ENCODE peak calls at places on chromosomes 13 and 19, in ten cellular contexts. N, T, Y, E, P, O, G, J, Q and X are unnamed samples.

GRCh38 chr19:4506449-4507149 is 11.7 kb downstream of the PLIN4 start:
- DNase-seq in G (peak; percentile 69), E (no peak), Y (no peak), J (no peak), N (no peak), P (no peak), T (no peak), Q (no peak), O (no peak), X (no peak)

GRCh38 chr19:53977991-53978731 is 13.3 kb upstream of the CACNG6 start:
- DNase-seq in T (no peak), Y (no peak), E (peak; percentile 93), O (no peak), N (peak; percentile 81), G (peak; percentile 94), Q (peak; percentile 40), P (no peak), J (peak; percentile 100), X (no peak)

GRCh38 chr13:34322416-34323074 is 504.6 kb downstream of the RFC3 start:
- DNase-seq in P (no peak), O (no peak), J (no peak), Q (no peak), G (no peak), N (no peak), E (no peak), T (no peak), Y (no peak), X (no peak)

GRCh38 chr19:33472696-33473624 is 48.6 kb downstream of the PEPD start:
- DNase-seq in Y (no peak), G (peak; percentile 36), E (no peak), N (no peak), T (no peak), J (no peak), P (no peak), Q (no peak), O (peak; percentile 20), X (no peak)

GRCh38 chr19:55165952-55166529 is 372 bp downstream of the DNAAF3 start:
- DNase-seq in Q (peak; percentile 86), T (peak; percentile 74), G (peak; percentile 66), O (peak; percentile 79), N (peak; percentile 86), J (peak; percentile 98), P (no peak), Y (peak; percentile 72), E (peak; percentile 80), X (peak; percentile 32)

GRCh38 chr19:7830272-7830771 is 304 bp downstream of the EVI5L start:
- DNase-seq in G (no peak), E (no peak), T (no peak), N (no peak), O (no peak), P (no peak), J (no peak), Y (no peak), Q (no peak), X (no peak)

GRCh38 chr13:26509491-26509890 is 48.0 kb upstream of the WASF3 start:
- DNase-seq in E (no peak), Y (no peak), G (no peak), Q (no peak), N (no peak), J (no peak), T (peak; percentile 50), O (no peak), P (no peak), X (no peak)

GRCh38 chr19:3817761-3818160 is 31.6 kb upstream of the MATK start:
- DNase-seq in E (no peak), T (no peak), Q (no peak), P (no peak), Y (no peak), G (no peak), O (no peak), N (no peak), J (no peak), X (no peak)

GRCh38 chr19:47587295-47587694 is 14.3 kb upstream of the ZNF541 start:
- DNase-seq in P (no peak), G (no peak), J (no peak), T (no peak), Q (no peak), N (no peak), O (no peak), Y (no peak), E (no peak), X (no peak)

GRCh38 chr19:33273881-33274662 is 28.3 kb downstream of the CEBPA start:
- DNase-seq in O (peak; percentile 65), E (no peak), N (no peak), G (peak; percentile 2), T (no peak), J (no peak), P (no peak), Y (peak; percentile 73), Q (peak; percentile 24), X (no peak)

GRCh38 chr13:62643799-62644484 is 1228.3 kb upstream of the PCDH20 start:
- DNase-seq in P (no peak), Y (no peak), J (peak; percentile 18), G (no peak), E (no peak), N (no peak), Q (no peak), O (no peak), T (no peak), X (no peak)

GRCh38 chr19:33394723-33395560 is 21.4 kb downstream of the CEBPG start:
- DNase-seq in E (peak; percentile 38), G (peak; percentile 19), P (peak; percentile 67), Q (no peak), J (no peak), Y (no peak), T (peak; percentile 62), O (peak; percentile 74), N (peak; percentile 69), X (no peak)

GRCh38 chr19:7545295-7545694 is 9.8 kb downstream of the PNPLA6 start:
- DNase-seq in Q (no peak), G (no peak), T (no peak), P (no peak), O (no peak), E (no peak), J (no peak), N (no peak), Y (no peak), X (no peak)

GRCh38 chr13:64551755-64552154 is 2678.4 kb downstream of the PCDH9 start:
- DNase-seq in E (no peak), Y (no peak), G (no peak), T (no peak), P (no peak), O (no peak), Q (no peak), J (no peak), N (no peak), X (no peak)

DNA sequence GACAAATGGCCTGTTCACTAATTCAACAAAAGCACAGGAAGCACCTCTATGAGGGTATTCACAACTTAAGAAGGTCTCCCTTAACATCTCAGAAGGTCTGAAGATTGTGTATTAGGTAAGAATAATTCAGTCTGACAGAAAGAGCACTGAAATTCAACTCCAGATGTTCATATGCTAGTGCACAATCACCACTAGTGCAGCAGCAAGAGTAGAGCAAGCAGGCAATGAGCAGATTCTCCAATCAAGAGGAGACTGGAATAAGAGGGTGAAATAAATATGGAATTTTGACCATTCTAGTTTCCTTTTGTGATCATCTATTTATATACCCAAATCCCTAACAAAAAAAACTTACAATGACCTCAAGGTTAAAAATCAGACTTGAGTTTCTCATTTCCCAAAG is 52.0 kb downstream of the MPHOSPH8 start:
- DNase-seq in G (no peak), P (no peak), T (no peak), O (no peak), E (no peak), Q (no peak), N (no peak), Y (no peak), J (no peak), X (no peak)
- TF ChIP-seq POLR2AphosphoS5 in G (no peak), P (no peak), T (no peak), O (no peak), E (no peak), Q (no peak), N (no peak), Y (no peak), J (no peak), X (no peak)

GRCh38 chr13:30319703-30320102 is 12.4 kb upstream of the KATNAL1 start:
- DNase-seq in G (no peak), Q (no peak), P (no peak), Y (no peak), T (no peak), O (no peak), J (no peak), E (no peak), N (no peak), X (no peak)

GRCh38 chr13:30319130-30319529 is 11.8 kb upstream of the KATNAL1 start:
- DNase-seq in E (no peak), N (no peak), J (no peak), Q (no peak), G (no peak), Y (no peak), O (no peak), P (no peak), T (no peak), X (no peak)

GRCh38 chr13:30323524-30323923 is 16.2 kb upstream of the KATNAL1 start:
- DNase-seq in G (no peak), J (no peak), T (no peak), P (no peak), E (no peak), Q (no peak), O (no peak), Y (no peak), N (no peak), X (no peak)

GRCh38 chr13:30325668-30326067 is 18.3 kb upstream of the KATNAL1 start:
- DNase-seq in Y (no peak), N (no peak), G (no peak), Q (no peak), T (no peak), E (no peak), O (no peak), J (no peak), P (no peak), X (no peak)

DNA sequence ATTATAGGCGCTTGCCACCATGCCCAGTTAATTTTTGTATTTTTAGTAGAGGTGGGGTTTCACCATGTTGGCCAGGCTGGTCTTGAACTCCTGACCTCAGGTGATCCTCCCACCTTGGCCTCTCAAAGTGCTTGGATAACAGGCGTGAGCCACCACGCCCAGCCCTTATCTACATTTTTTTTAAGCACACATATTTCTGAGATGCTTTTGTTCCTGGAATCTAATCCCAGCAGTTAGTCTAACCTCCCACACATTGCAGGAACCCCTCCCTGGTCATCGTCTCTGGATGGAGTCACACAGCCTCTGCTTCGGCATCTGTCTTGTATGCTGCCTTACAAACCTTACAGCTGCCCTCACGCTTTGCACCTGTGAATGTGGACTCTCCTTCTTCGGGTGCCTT is 15.1 kb upstream of the KATNAL1 start:
- DNase-seq in N (no peak), G (no peak), E (no peak), Q (no peak), T (no peak), O (no peak), J (no peak), Y (no peak), P (no peak), X (no peak)
- TF ChIP-seq CTCF in N (no peak), G (no peak), E (no peak), Q (no peak), T (no peak), O (no peak), J (no peak), Y (no peak), P (no peak), X (no peak)

GRCh38 chr13:102002271-102002670 is 399.6 kb downstream of the FGF14 start:
- DNase-seq in G (no peak), E (no peak), N (no peak), Q (no peak), O (no peak), Y (no peak), J (no peak), T (no peak), P (no peak), X (no peak)
- TF ChIP-seq POLR2AphosphoS5 in G (no peak), E (no peak), N (no peak), Q (no peak), O (no peak), Y (peak; percentile 13), J (no peak), T (peak; percentile 96), P (no peak), X (no peak)

GRCh38 chr13:93455881-93456280 is 229.3 kb downstream of the GPC6 start:
- DNase-seq in Q (no peak), J (no peak), E (no peak), Y (no peak), N (no peak), G (no peak), O (no peak), T (no peak), P (no peak), X (no peak)
- TF ChIP-seq CTCF in Q (no peak), J (no peak), E (no peak), Y (no peak), N (no peak), G (no peak), O (no peak), T (no peak), P (no peak), X (no peak)